ENCODE peak calls at places on chromosome 12, in six cellular contexts. M, E, Y, I, H and J are unnamed samples.

GRCh38 chr12:12333407-12333831 is 16.6 kb downstream of the MANSC1 start:
- DNase-seq in M (no peak), E (no peak), Y (peak), I (peak), H (no peak), J (peak)

GRCh38 chr12:127293507-127294310 is 973.3 kb upstream of the TMEM132C start:
- DNase-seq in M (no peak), E (peak), Y (peak), I (no peak), H (no peak), J (peak)

GRCh38 chr12:115752151-115752550 is 525.3 kb downstream of the MED13L start:
- DNase-seq in M (no peak), E (no peak), Y (no peak), I (no peak), H (no peak), J (no peak)

GRCh38 chr12:62673027-62673815 is 206.6 kb downstream of the MON2 start:
- DNase-seq in M (no peak), E (no peak), Y (no peak), I (no peak), H (no peak), J (no peak)

GRCh38 chr12:41932028-41932427 is 212.6 kb downstream of the GXYLT1 start:
- DNase-seq in M (no peak), E (no peak), Y (no peak), I (no peak), H (no peak), J (no peak)

GRCh38 chr12:49968431-49968830 is 4.3 kb upstream of the AQP6 start:
- DNase-seq in M (no peak), E (no peak), Y (no peak), I (no peak), H (no peak), J (no peak)

GRCh38 chr12:82174936-82175335 is 183.3 kb downstream of the CCDC59 start:
- DNase-seq in M (no peak), E (no peak), Y (no peak), I (peak), H (no peak), J (peak)

GRCh38 chr12:51190820-51191219 is 17.9 kb upstream of the TFCP2 start:
- DNase-seq in M (no peak), E (no peak), Y (no peak), I (no peak), H (no peak), J (no peak)

GRCh38 chr12:127162902-127163301 is 1104.1 kb upstream of the TMEM132C start:
- DNase-seq in M (no peak), E (peak), Y (no peak), I (no peak), H (no peak), J (no peak)

GRCh38 chr12:131105736-131106356 is 152.1 kb downstream of the ADGRD1 start:
- DNase-seq in M (no peak), E (no peak), Y (no peak), I (no peak), H (peak), J (no peak)

GRCh38 chr12:123457980-123458779 is at the start of gene SNRNP35:
- DNase-seq in M (peak), E (peak), Y (peak), I (peak), H (peak), J (peak)

GRCh38 chr12:69123311-69123710 is 116.1 kb upstream of the CPSF6 start:
- DNase-seq in M (no peak), E (no peak), Y (no peak), I (no peak), H (no peak), J (no peak)

GRCh38 chr12:103589517-103589916 is 2.4 kb downstream of the STAB2 start:
- DNase-seq in M (no peak), E (no peak), Y (no peak), I (no peak), H (no peak), J (no peak)